ENCODE peak calls at places on chromosomes 5 and 9, in nine cellular contexts. One of them, this sample, is unnamed.

GRCh38 chr5:128536861-128537305 is 1.2 kb downstream of the FBN2 start:
- DNase-seq in HCT116: no peak
- DNase-seq in activated CD8-positive, alpha-beta memory T cell treated with anti-CD3 and anti-CD28 coated beads for 48 hours: no peak
- DNase-seq in NCI-H774: peak; percentile 3
- DNase-seq in skeletal muscle cell: no peak
- DNase-seq in D341Med: peak; percentile 17
- DNase-seq in right cardiac atrium: peak; percentile 40
- DNase-seq in activated gamma-delta T cell treated with anti-CD3 and anti-CD28 coated beads, Interleukin-2, amount 50 U/mL, for 16 hours: no peak
- DNase-seq in H7: peak; percentile 25
- DNase-seq in this sample: no peak

GRCh38 chr5:14110680-14111079 is 32.5 kb upstream of the TRIO start:
- DNase-seq in HCT116: no peak
- DNase-seq in activated CD8-positive, alpha-beta memory T cell treated with anti-CD3 and anti-CD28 coated beads for 48 hours: no peak
- DNase-seq in NCI-H774: no peak
- DNase-seq in skeletal muscle cell: peak; percentile 89
- DNase-seq in D341Med: no peak
- DNase-seq in right cardiac atrium: no peak
- DNase-seq in activated gamma-delta T cell treated with anti-CD3 and anti-CD28 coated beads, Interleukin-2, amount 50 U/mL, for 16 hours: no peak
- DNase-seq in H7: no peak
- DNase-seq in this sample: no peak

GRCh38 chr9:34961574-34962480 is 3.7 kb downstream of the PHF24 start:
- DNase-seq in HCT116: no peak
- DNase-seq in activated CD8-positive, alpha-beta memory T cell treated with anti-CD3 and anti-CD28 coated beads for 48 hours: no peak
- DNase-seq in NCI-H774: no peak
- DNase-seq in skeletal muscle cell: peak; percentile 17
- DNase-seq in D341Med: no peak
- DNase-seq in right cardiac atrium: no peak
- DNase-seq in activated gamma-delta T cell treated with anti-CD3 and anti-CD28 coated beads, Interleukin-2, amount 50 U/mL, for 16 hours: no peak
- DNase-seq in H7: no peak
- DNase-seq in this sample: no peak

GRCh38 chr5:75342836-75343235 is 5.8 kb downstream of the HMGCR start:
- DNase-seq in HCT116: no peak
- DNase-seq in activated CD8-positive, alpha-beta memory T cell treated with anti-CD3 and anti-CD28 coated beads for 48 hours: no peak
- DNase-seq in NCI-H774: no peak
- DNase-seq in skeletal muscle cell: no peak
- DNase-seq in D341Med: no peak
- DNase-seq in right cardiac atrium: no peak
- DNase-seq in activated gamma-delta T cell treated with anti-CD3 and anti-CD28 coated beads, Interleukin-2, amount 50 U/mL, for 16 hours: no peak
- DNase-seq in H7: no peak
- DNase-seq in this sample: no peak

GRCh38 chr9:120583958-120584369 is 4.0 kb upstream of the CDK5RAP2 start:
- DNase-seq in HCT116: peak; percentile 16
- DNase-seq in activated CD8-positive, alpha-beta memory T cell treated with anti-CD3 and anti-CD28 coated beads for 48 hours: no peak
- DNase-seq in NCI-H774: peak; percentile 91
- DNase-seq in skeletal muscle cell: peak; percentile 66
- DNase-seq in D341Med: peak; percentile 41
- DNase-seq in right cardiac atrium: no peak
- DNase-seq in activated gamma-delta T cell treated with anti-CD3 and anti-CD28 coated beads, Interleukin-2, amount 50 U/mL, for 16 hours: no peak
- DNase-seq in H7: no peak
- DNase-seq in this sample: peak; percentile 19

GRCh38 chr5:148967783-148968182 is 95.1 kb downstream of the SH3TC2 start:
- DNase-seq in HCT116: no peak
- DNase-seq in activated CD8-positive, alpha-beta memory T cell treated with anti-CD3 and anti-CD28 coated beads for 48 hours: no peak
- DNase-seq in NCI-H774: no peak
- DNase-seq in skeletal muscle cell: no peak
- DNase-seq in D341Med: no peak
- DNase-seq in right cardiac atrium: no peak
- DNase-seq in activated gamma-delta T cell treated with anti-CD3 and anti-CD28 coated beads, Interleukin-2, amount 50 U/mL, for 16 hours: no peak
- DNase-seq in H7: no peak
- DNase-seq in this sample: no peak

GRCh38 chr5:180402716-180403115 is 49.6 kb upstream of the GFPT2 start:
- DNase-seq in HCT116: no peak
- DNase-seq in activated CD8-positive, alpha-beta memory T cell treated with anti-CD3 and anti-CD28 coated beads for 48 hours: no peak
- DNase-seq in NCI-H774: no peak
- DNase-seq in skeletal muscle cell: no peak
- DNase-seq in D341Med: no peak
- DNase-seq in right cardiac atrium: no peak
- DNase-seq in activated gamma-delta T cell treated with anti-CD3 and anti-CD28 coated beads, Interleukin-2, amount 50 U/mL, for 16 hours: no peak
- DNase-seq in H7: no peak
- DNase-seq in this sample: no peak

GRCh38 chr5:90983148-90983547 is 400.0 kb downstream of the ARRDC3 start:
- DNase-seq in HCT116: no peak
- DNase-seq in activated CD8-positive, alpha-beta memory T cell treated with anti-CD3 and anti-CD28 coated beads for 48 hours: no peak
- DNase-seq in NCI-H774: no peak
- DNase-seq in skeletal muscle cell: peak; percentile 92
- DNase-seq in D341Med: no peak
- DNase-seq in right cardiac atrium: no peak
- DNase-seq in activated gamma-delta T cell treated with anti-CD3 and anti-CD28 coated beads, Interleukin-2, amount 50 U/mL, for 16 hours: no peak
- DNase-seq in H7: no peak
- DNase-seq in this sample: no peak

GRCh38 chr5:107294151-107294550 is 376.6 kb downstream of the EFNA5 start:
- DNase-seq in HCT116: no peak
- DNase-seq in activated CD8-positive, alpha-beta memory T cell treated with anti-CD3 and anti-CD28 coated beads for 48 hours: no peak
- DNase-seq in NCI-H774: no peak
- DNase-seq in skeletal muscle cell: no peak
- DNase-seq in D341Med: no peak
- DNase-seq in right cardiac atrium: no peak
- DNase-seq in activated gamma-delta T cell treated with anti-CD3 and anti-CD28 coated beads, Interleukin-2, amount 50 U/mL, for 16 hours: no peak
- DNase-seq in H7: no peak
- DNase-seq in this sample: no peak

GRCh38 chr9:78319197-78320029 is 22.5 kb downstream of the PSAT1 start:
- DNase-seq in HCT116: no peak
- DNase-seq in activated CD8-positive, alpha-beta memory T cell treated with anti-CD3 and anti-CD28 coated beads for 48 hours: no peak
- DNase-seq in NCI-H774: no peak
- DNase-seq in skeletal muscle cell: no peak
- DNase-seq in D341Med: no peak
- DNase-seq in right cardiac atrium: no peak
- DNase-seq in activated gamma-delta T cell treated with anti-CD3 and anti-CD28 coated beads, Interleukin-2, amount 50 U/mL, for 16 hours: no peak
- DNase-seq in H7: no peak
- DNase-seq in this sample: no peak

GRCh38 chr5:2711446-2712425 is 39.7 kb downstream of the IRX2 start:
- DNase-seq in HCT116: no peak
- DNase-seq in activated CD8-positive, alpha-beta memory T cell treated with anti-CD3 and anti-CD28 coated beads for 48 hours: no peak
- DNase-seq in NCI-H774: no peak
- DNase-seq in skeletal muscle cell: no peak
- DNase-seq in D341Med: no peak
- DNase-seq in right cardiac atrium: no peak
- DNase-seq in activated gamma-delta T cell treated with anti-CD3 and anti-CD28 coated beads, Interleukin-2, amount 50 U/mL, for 16 hours: no peak
- DNase-seq in H7: no peak
- DNase-seq in this sample: no peak

This sample was measured in NCI-H1105.